ENCODE peak calls at places on chromosomes 7 and 10, in four cellular contexts. One of them, this sample, is unnamed.

GRCh38 chr10:114548662-114549061 is 109.4 kb downstream of the ABLIM1 start:
- DNase-seq in IMR-90: peak
- DNase-seq in H1: no peak
- DNase-seq in GM12878: no peak
- DNase-seq in this sample: peak

GRCh38 chr10:1398626-1399410 is 338.5 kb downstream of the ADARB2 start:
- DNase-seq in IMR-90: no peak
- DNase-seq in H1: no peak
- DNase-seq in GM12878: no peak
- DNase-seq in this sample: no peak

GRCh38 chr7:117011419-117012260 is 58.3 kb downstream of the ST7 start:
- DNase-seq in IMR-90: no peak
- DNase-seq in H1: no peak
- DNase-seq in GM12878: peak
- DNase-seq in this sample: peak

GRCh38 chr10:71740069-71740468 is 20.5 kb upstream of the C10orf105 start:
- DNase-seq in IMR-90: peak
- DNase-seq in H1: no peak
- DNase-seq in GM12878: no peak
- DNase-seq in this sample: no peak

GRCh38 chr7:95376632-95377380 is 19.4 kb downstream of the PON3 start:
- DNase-seq in IMR-90: no peak
- DNase-seq in H1: no peak
- DNase-seq in GM12878: no peak
- DNase-seq in this sample: peak

GRCh38 chr7:83824214-83824613 is 175.3 kb upstream of the SEMA3E start:
- DNase-seq in IMR-90: peak
- DNase-seq in H1: no peak
- DNase-seq in GM12878: no peak
- DNase-seq in this sample: no peak

GRCh38 chr7:3162286-3162685 is 118.6 kb upstream of the CARD11 start:
- DNase-seq in IMR-90: peak
- DNase-seq in H1: no peak
- DNase-seq in GM12878: no peak
- DNase-seq in this sample: peak

GRCh38 chr7:51265066-51265907 is 51.3 kb downstream of the COBL start:
- DNase-seq in IMR-90: no peak
- DNase-seq in H1: no peak
- DNase-seq in GM12878: no peak
- DNase-seq in this sample: no peak

GRCh38 chr10:19628767-19629443 is 187.3 kb upstream of the PLXDC2 start:
- DNase-seq in IMR-90: no peak
- DNase-seq in H1: no peak
- DNase-seq in GM12878: no peak
- DNase-seq in this sample: no peak

GRCh38 chr10:122459586-122460273 is 1.6 kb upstream of the HTRA1 start:
- DNase-seq in IMR-90: peak
- DNase-seq in H1: no peak
- DNase-seq in GM12878: no peak
- DNase-seq in this sample: no peak

GRCh38 chr10:62707810-62708209 is 96.7 kb upstream of the ADO start:
- DNase-seq in IMR-90: no peak
- DNase-seq in H1: no peak
- DNase-seq in GM12878: peak
- DNase-seq in this sample: no peak

GRCh38 chr10:129945941-129946760 is 17.9 kb downstream of the EBF3 start:
- DNase-seq in IMR-90: peak
- DNase-seq in H1: no peak
- DNase-seq in GM12878: no peak
- DNase-seq in this sample: no peak

GRCh38 chr7:149071641-149072437 is 18.7 kb downstream of the ZNF786 start:
- DNase-seq in IMR-90: peak
- DNase-seq in H1: peak
- DNase-seq in GM12878: no peak
- DNase-seq in this sample: no peak

GRCh38 chr7:11540271-11540761 is 291.7 kb downstream of the THSD7A start:
- DNase-seq in IMR-90: no peak
- DNase-seq in H1: no peak
- DNase-seq in GM12878: no peak
- DNase-seq in this sample: no peak

GRCh38 chr10:70601775-70602174 is 766 bp downstream of the PRF1 start:
- DNase-seq in IMR-90: no peak
- DNase-seq in H1: no peak
- DNase-seq in GM12878: no peak
- DNase-seq in this sample: no peak

GRCh38 chr10:79168231-79168630 is 99.5 kb downstream of the ZMIZ1 start:
- DNase-seq in IMR-90: no peak
- DNase-seq in H1: no peak
- DNase-seq in GM12878: no peak
- DNase-seq in this sample: no peak

GRCh38 chr7:123746055-123746454 is 2.7 kb downstream of the WASL start:
- DNase-seq in IMR-90: no peak
- DNase-seq in H1: no peak
- DNase-seq in GM12878: no peak
- DNase-seq in this sample: peak

GRCh38 chr10:30098624-30099023 is 39.2 kb upstream of the JCAD start:
- DNase-seq in IMR-90: peak
- DNase-seq in H1: no peak
- DNase-seq in GM12878: no peak
- DNase-seq in this sample: no peak

GRCh38 chr10:49700997-49701396 is 21.5 kb downstream of the C10orf53 start:
- DNase-seq in IMR-90: no peak
- DNase-seq in H1: no peak
- DNase-seq in GM12878: no peak
- DNase-seq in this sample: no peak

GRCh38 chr10:2874963-2875362 is 192.4 kb upstream of the PFKP start:
- DNase-seq in IMR-90: no peak
- DNase-seq in H1: no peak
- DNase-seq in GM12878: no peak
- DNase-seq in this sample: no peak

GRCh38 chr7:101185258-101185839 is 5.3 kb upstream of the NAT16 start:
- DNase-seq in IMR-90: peak
- DNase-seq in H1: no peak
- DNase-seq in GM12878: no peak
- DNase-seq in this sample: no peak

GRCh38 chr10:22641743-22642142 is 72.6 kb downstream of the PIP4K2A start:
- DNase-seq in IMR-90: no peak
- DNase-seq in H1: no peak
- DNase-seq in GM12878: no peak
- DNase-seq in this sample: no peak

GRCh38 chr10:99341860-99342517 is 12.8 kb downstream of the CNNM1 start:
- DNase-seq in IMR-90: peak
- DNase-seq in H1: no peak
- DNase-seq in GM12878: no peak
- DNase-seq in this sample: no peak

GRCh38 chr7:36726806-36727503 is 2.7 kb upstream of the AOAH start:
- DNase-seq in IMR-90: no peak
- DNase-seq in H1: no peak
- DNase-seq in GM12878: no peak
- DNase-seq in this sample: no peak

GRCh38 chr10:79438021-79438698 is 7.3 kb downstream of the ZCCHC24 start:
- DNase-seq in IMR-90: no peak
- DNase-seq in H1: no peak
- DNase-seq in GM12878: no peak
- DNase-seq in this sample: no peak

GRCh38 chr10:76051007-76051936 is 619.8 kb downstream of the LRMDA start:
- DNase-seq in IMR-90: no peak
- DNase-seq in H1: no peak
- DNase-seq in GM12878: no peak
- DNase-seq in this sample: no peak

GRCh38 chr10:48670978-48671913 is 13.4 kb upstream of the WDFY4 start:
- DNase-seq in IMR-90: no peak
- DNase-seq in H1: no peak
- DNase-seq in GM12878: no peak
- DNase-seq in this sample: no peak
- TF ChIP-seq CHD1 in IMR-90: no peak
- TF ChIP-seq CHD1 in H1: no peak
- TF ChIP-seq CHD1 in GM12878: no peak
- TF ChIP-seq CHD1 in this sample: no peak

DNA sequence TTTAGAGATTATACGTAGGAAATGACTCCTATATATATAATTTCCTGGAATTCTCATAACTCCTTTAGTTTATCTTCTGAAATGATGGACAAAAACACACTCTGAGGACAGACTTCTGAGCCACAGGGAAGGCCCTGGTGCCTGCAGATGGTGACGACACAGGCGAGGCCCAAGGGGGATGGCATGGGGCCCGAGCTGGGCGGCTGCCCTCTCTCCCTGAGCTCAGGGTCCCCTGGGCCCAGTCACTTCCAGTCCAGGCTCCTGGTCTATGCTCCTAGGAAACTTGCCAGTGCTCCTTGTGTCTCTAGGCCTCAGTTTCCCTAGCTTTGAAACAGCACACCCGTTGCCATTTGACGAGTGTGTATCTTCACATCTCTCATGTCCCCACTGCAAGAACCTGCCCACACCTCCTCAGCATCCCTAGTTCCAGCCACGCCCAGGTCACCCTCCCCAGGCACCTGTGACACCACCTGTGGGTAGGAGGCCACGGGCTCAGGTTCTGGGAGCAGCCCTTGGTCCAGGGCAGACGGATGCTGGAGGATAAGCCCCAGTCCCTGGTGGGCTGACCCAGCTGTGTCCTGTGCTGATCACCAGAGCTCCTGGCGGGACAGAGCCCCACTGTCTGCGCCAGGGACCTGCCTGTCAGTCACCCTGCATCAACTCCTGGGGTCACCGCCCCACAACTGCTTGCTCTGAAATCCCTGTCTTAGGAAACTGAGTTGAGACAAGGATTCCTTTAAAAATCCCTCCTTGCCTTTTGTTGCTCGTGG is 23.4 kb upstream of the SHH start:
- DNase-seq in IMR-90: no peak
- DNase-seq in H1: no peak
- DNase-seq in GM12878: no peak
- DNase-seq in this sample: no peak
- TF ChIP-seq CHD1 in IMR-90: no peak
- TF ChIP-seq CHD1 in H1: no peak
- TF ChIP-seq CHD1 in GM12878: no peak
- TF ChIP-seq CHD1 in this sample: no peak

DNA sequence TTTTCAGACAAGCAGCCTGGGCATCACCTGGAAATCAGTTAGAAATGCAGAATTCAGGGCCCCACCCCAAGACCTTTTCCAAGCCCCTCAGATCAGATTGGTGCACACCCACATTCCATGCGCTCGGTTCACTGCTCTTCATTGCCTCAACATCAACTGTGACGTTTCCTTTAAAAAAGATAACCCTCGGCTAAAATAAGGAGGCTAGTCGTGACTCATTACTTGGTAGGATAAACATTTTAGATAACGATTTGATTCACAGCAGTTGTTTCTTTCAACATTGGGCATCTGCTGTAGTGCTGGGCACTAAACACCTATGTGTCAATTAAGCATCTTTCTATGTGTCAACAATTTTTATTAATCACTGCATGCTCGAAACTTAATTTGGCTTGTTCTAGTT is 191.1 kb upstream of the LRGUK start:
- DNase-seq in IMR-90: peak
- DNase-seq in H1: no peak
- DNase-seq in GM12878: no peak
- DNase-seq in this sample: no peak
- TF ChIP-seq CHD1 in IMR-90: no peak
- TF ChIP-seq CHD1 in H1: no peak
- TF ChIP-seq CHD1 in GM12878: no peak
- TF ChIP-seq CHD1 in this sample: no peak

GRCh38 chr7:128446306-128446705 is 9.4 kb upstream of the HILPDA start:
- DNase-seq in IMR-90: no peak
- DNase-seq in H1: no peak
- DNase-seq in GM12878: no peak
- DNase-seq in this sample: no peak
- TF ChIP-seq CHD1 in IMR-90: no peak
- TF ChIP-seq CHD1 in H1: no peak
- TF ChIP-seq CHD1 in GM12878: no peak
- TF ChIP-seq CHD1 in this sample: no peak

DNA sequence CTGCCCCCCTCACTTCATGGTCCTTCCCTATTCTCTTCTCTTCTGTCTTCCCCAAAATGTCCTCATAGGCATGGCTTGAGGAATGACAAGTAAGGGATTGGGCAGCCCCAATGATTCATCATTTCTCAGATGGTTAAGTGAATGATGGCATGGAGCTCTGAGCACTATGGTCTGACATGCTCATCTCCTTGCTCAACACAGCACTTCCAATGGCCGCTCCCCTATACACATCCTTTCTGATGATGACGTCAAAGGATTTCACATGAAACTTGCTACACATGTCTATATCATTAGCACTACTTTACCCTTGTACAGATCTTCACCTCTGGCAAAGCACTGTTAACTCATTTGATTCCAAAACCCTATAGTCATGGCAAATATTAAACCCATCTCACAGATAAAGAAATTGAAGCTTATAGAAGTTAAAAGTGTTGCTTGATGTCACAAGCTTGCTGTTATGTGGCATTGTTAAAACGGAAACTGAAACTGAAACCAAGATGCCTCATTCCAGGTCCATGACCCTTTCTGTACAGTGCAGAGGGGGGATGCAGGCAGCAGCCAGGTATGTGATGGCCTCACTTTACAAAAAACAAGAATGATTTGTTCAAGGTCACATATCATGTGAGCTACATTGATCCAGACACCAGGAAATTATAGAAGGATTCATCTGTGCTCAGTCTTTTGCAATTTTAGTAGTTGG is 90.0 kb upstream of the PLXNA4 start:
- DNase-seq in IMR-90: peak
- DNase-seq in H1: no peak
- DNase-seq in GM12878: no peak
- DNase-seq in this sample: no peak
- TF ChIP-seq CHD1 in IMR-90: no peak
- TF ChIP-seq CHD1 in H1: no peak
- TF ChIP-seq CHD1 in GM12878: no peak
- TF ChIP-seq CHD1 in this sample: no peak

GRCh38 chr10:132961864-132962622 is 19.7 kb upstream of the CFAP46 start:
- DNase-seq in IMR-90: peak
- DNase-seq in H1: peak
- DNase-seq in GM12878: no peak
- DNase-seq in this sample: no peak

GRCh38 chr10:132962623-132963429 is 20.5 kb upstream of the CFAP46 start:
- DNase-seq in IMR-90: peak
- DNase-seq in H1: no peak
- DNase-seq in GM12878: no peak
- DNase-seq in this sample: no peak

GRCh38 chr10:132965411-132966057 is 23.2 kb upstream of the CFAP46 start:
- DNase-seq in IMR-90: no peak
- DNase-seq in H1: no peak
- DNase-seq in GM12878: no peak
- DNase-seq in this sample: no peak

GRCh38 chr10:132963430-132963960 is 21.1 kb upstream of the CFAP46 start:
- DNase-seq in IMR-90: no peak
- DNase-seq in H1: no peak
- DNase-seq in GM12878: no peak
- DNase-seq in this sample: no peak

GRCh38 chr10:132964231-132964630 is 21.9 kb upstream of the CFAP46 start:
- DNase-seq in IMR-90: no peak
- DNase-seq in H1: no peak
- DNase-seq in GM12878: no peak
- DNase-seq in this sample: no peak
- TF ChIP-seq CHD1 in IMR-90: no peak
- TF ChIP-seq CHD1 in H1: no peak
- TF ChIP-seq CHD1 in GM12878: no peak
- TF ChIP-seq CHD1 in this sample: no peak

GRCh38 chr7:87253589-87254087 is 34.1 kb upstream of the TMEM243 start:
- DNase-seq in IMR-90: no peak
- DNase-seq in H1: no peak
- DNase-seq in GM12878: no peak
- DNase-seq in this sample: peak
- TF ChIP-seq CHD1 in IMR-90: no peak
- TF ChIP-seq CHD1 in H1: no peak
- TF ChIP-seq CHD1 in GM12878: no peak
- TF ChIP-seq CHD1 in this sample: no peak